ENCODE peak calls at places on chromosomes 1 and 21, in six cellular contexts. W is substantia nigra; H is D341Med; K is stimulated activated CD4-positive, alpha-beta T cell treated with anti-CD3 and anti-CD28 coated beads, Interleukin-1b, Interleukin-23, amount 100 ng/mL, for 48 hours; D is heart left ventricle; T is progenitor cell of endocrine pancreas. L is an unnamed sample.

GRCh38 chr1:21909787-21910503 is 27.2 kb downstream of the HSPG2 start:
- DNase-seq in W (no peak), H (no peak), K (peak), D (peak), T (no peak), L (peak)

GRCh38 chr1:218400624-218401023 is 55.5 kb downstream of the TGFB2 start:
- DNase-seq in W (no peak), H (no peak), K (no peak), D (no peak), T (no peak), L (no peak)

GRCh38 chr1:149987297-149987595 is 23.3 kb downstream of the OTUD7B start:
- DNase-seq in W (no peak), H (no peak), K (no peak), D (no peak), T (no peak), L (no peak)

GRCh38 chr1:203271962-203272632 is 33.2 kb upstream of the BTG2 start:
- DNase-seq in W (no peak), H (no peak), K (no peak), D (no peak), T (no peak), L (no peak)

GRCh38 chr1:162070825-162071224 is 1.3 kb downstream of the NOS1AP start:
- DNase-seq in W (no peak), H (no peak), K (no peak), D (no peak), T (no peak), L (no peak)

GRCh38 chr1:40316595-40317393 is at the start of gene COL9A2:
- DNase-seq in W (peak), H (peak), K (peak), D (peak), T (peak), L (peak)

GRCh38 chr1:162036156-162036555 is 12.5 kb upstream of the OLFML2B start:
- DNase-seq in W (no peak), H (no peak), K (no peak), D (no peak), T (no peak), L (no peak)

GRCh38 chr21:22575165-22575584 is 1577.0 kb downstream of the NCAM2 start:
- DNase-seq in W (no peak), H (peak), K (no peak), D (no peak), T (no peak), L (peak)

GRCh38 chr21:41796476-41797080 is 29.7 kb upstream of the RIPK4 start:
- DNase-seq in W (no peak), H (no peak), K (no peak), D (no peak), T (no peak), L (no peak)

GRCh38 chr1:230588323-230588746 is 53.9 kb upstream of the COG2 start:
- DNase-seq in W (no peak), H (no peak), K (no peak), D (no peak), T (no peak), L (no peak)

GRCh38 chr1:17575786-17576584 is 36.5 kb downstream of the ARHGEF10L start:
- DNase-seq in W (no peak), H (no peak), K (no peak), D (no peak), T (no peak), L (no peak)

GRCh38 chr21:42806489-42807140 is 72.7 kb downstream of the WDR4 start:
- DNase-seq in W (no peak), H (no peak), K (no peak), D (no peak), T (no peak), L (no peak)

GRCh38 chr1:231808990-231809389 is 182.4 kb downstream of the DISC1 start:
- DNase-seq in W (no peak), H (no peak), K (no peak), D (no peak), T (no peak), L (no peak)

GRCh38 chr1:229699613-229700242 is 73.7 kb downstream of the URB2 start:
- DNase-seq in W (no peak), H (no peak), K (no peak), D (no peak), T (no peak), L (no peak)

GRCh38 chr21:41765393-41765950 is 1.4 kb downstream of the RIPK4 start:
- DNase-seq in W (no peak), H (no peak), K (no peak), D (no peak), T (no peak), L (no peak)

GRCh38 chr1:62625415-62625814 is 28.1 kb downstream of the ANGPTL3 start:
- DNase-seq in W (no peak), H (no peak), K (no peak), D (no peak), T (no peak), L (no peak)

GRCh38 chr1:65772607-65773006 is 20.1 kb upstream of the PDE4B start:
- DNase-seq in W (no peak), H (no peak), K (no peak), D (no peak), T (no peak), L (no peak)

GRCh38 chr1:182301467-182302198 is 90.0 kb downstream of the GLUL start:
- DNase-seq in W (peak), H (peak), K (peak), D (peak), T (no peak), L (peak)

GRCh38 chr1:226325178-226325577 is 16.2 kb upstream of the LIN9 start:
- DNase-seq in W (no peak), H (no peak), K (no peak), D (no peak), T (no peak), L (no peak)

GRCh38 chr1:156268336-156268735 is 14.3 kb downstream of the SMG5 start:
- DNase-seq in W (no peak), H (no peak), K (no peak), D (no peak), T (no peak), L (no peak)

GRCh38 chr1:243256590-243256989 is 749 bp downstream of the SDCCAG8 start:
- DNase-seq in W (no peak), H (no peak), K (no peak), D (no peak), T (no peak), L (no peak)

GRCh38 chr21:35291034-35291433 is 241.9 kb upstream of the RUNX1 start:
- DNase-seq in W (no peak), H (no peak), K (no peak), D (no peak), T (no peak), L (no peak)

GRCh38 chr1:205353612-205354011 is 3.1 kb downstream of the KLHDC8A start:
- DNase-seq in W (no peak), H (no peak), K (no peak), D (no peak), T (no peak), L (no peak)

GRCh38 chr1:235873045-235873444 is 6.3 kb upstream of the LYST start:
- DNase-seq in W (no peak), H (no peak), K (peak), D (no peak), T (no peak), L (peak)

GRCh38 chr1:185632659-185633428 is 101.3 kb upstream of the HMCN1 start:
- DNase-seq in W (no peak), H (no peak), K (no peak), D (no peak), T (no peak), L (no peak)

GRCh38 chr1:18225236-18225904 is 117.8 kb downstream of the IGSF21 start:
- DNase-seq in W (no peak), H (peak), K (no peak), D (no peak), T (no peak), L (no peak)

GRCh38 chr1:165954940-165955339 is 127.5 kb downstream of the UCK2 start:
- DNase-seq in W (no peak), H (peak), K (no peak), D (peak), T (no peak), L (no peak)

GRCh38 chr1:109783436-109783835 is 19.7 kb upstream of the EPS8L3 start:
- DNase-seq in W (no peak), H (no peak), K (no peak), D (peak), T (no peak), L (no peak)

GRCh38 chr1:95953005-95953404 is 719.0 kb downstream of the RWDD3 start:
- DNase-seq in W (no peak), H (peak), K (no peak), D (no peak), T (no peak), L (no peak)

GRCh38 chr1:12542596-12543592 is 75.1 kb downstream of the DHRS3 start:
- DNase-seq in W (no peak), H (peak), K (no peak), D (no peak), T (no peak), L (no peak)

GRCh38 chr1:161174911-161175310 is 2.4 kb downstream of the B4GALT3 start:
- DNase-seq in W (no peak), H (no peak), K (no peak), D (no peak), T (no peak), L (no peak)

GRCh38 chr1:209839875-209840491 is 12.2 kb downstream of the UTP25 start:
- DNase-seq in W (no peak), H (no peak), K (peak), D (no peak), T (no peak), L (no peak)